ENCODE peak calls at places on chromosome 2, in four cellular contexts. S is C1 segment of cervical spinal cord, O is cerebellum, G is HT1080. A is an unnamed sample.

GRCh38 chr2:184945306-184945705 is 347.0 kb downstream of the ZNF804A start:
- DNase-seq in S (no peak), O (no peak), G (no peak), A (no peak)

GRCh38 chr2:212922701-212923100 is 228.7 kb downstream of the IKZF2 start:
- DNase-seq in G (no peak), S (no peak), O (no peak), A (no peak)

GRCh38 chr2:38823386-38823785 is 45.4 kb downstream of the GEMIN6 start:
- DNase-seq in G (no peak), O (no peak), S (no peak), A (no peak)

GRCh38 chr2:240479111-240479501 is 43.6 kb downstream of the GPC1 start:
- DNase-seq in O (no peak), G (no peak), S (no peak), A (no peak)

GRCh38 chr2:149902104-149902503 is 314.5 kb upstream of the MMADHC start:
- DNase-seq in S (no peak), O (no peak), G (peak), A (no peak)

GRCh38 chr2:176269319-176270099 is at the start of gene MTX2:
- DNase-seq in S (peak), G (peak), O (peak), A (peak)

GRCh38 chr2:33859791-33860461 is 260.8 kb upstream of the FAM98A start:
- DNase-seq in S (no peak), O (no peak), G (no peak), A (no peak)

GRCh38 chr2:132439703-132440398 is 23.2 kb downstream of the GPR39 start:
- DNase-seq in O (no peak), S (no peak), G (peak), A (no peak)

GRCh38 chr2:15733867-15734765 is 142.4 kb downstream of the DDX1 start:
- DNase-seq in O (no peak), G (no peak), S (no peak), A (no peak)

GRCh38 chr2:122255924-122256323 is 500.5 kb downstream of the TSN start:
- DNase-seq in S (no peak), O (no peak), G (peak), A (no peak)

GRCh38 chr2:149598014-149598395 is 10.4 kb upstream of the MMADHC start:
- DNase-seq in O (no peak), G (no peak), S (no peak), A (no peak)

GRCh38 chr2:77428946-77429345 is 93.2 kb downstream of the LRRTM4 start:
- DNase-seq in O (no peak), G (no peak), S (no peak), A (no peak)

GRCh38 chr2:30039101-30039500 is 107.7 kb upstream of the YPEL5 start:
- DNase-seq in S (no peak), O (no peak), G (no peak), A (no peak)

GRCh38 chr2:21467910-21468309 is 344.1 kb downstream of the TDRD15 start:
- DNase-seq in S (no peak), G (peak), O (no peak), A (no peak)

GRCh38 chr2:144751142-144751905 is 231.4 kb upstream of the ZEB2 start:
- DNase-seq in G (no peak), O (no peak), S (no peak), A (no peak)

GRCh38 chr2:3692375-3692774 is 11.0 kb upstream of the DCDC2C start:
- DNase-seq in S (no peak), G (peak), O (no peak), A (no peak)

GRCh38 chr2:152093464-152093863 is 5.4 kb downstream of the CACNB4 start:
- DNase-seq in O (peak), G (no peak), S (peak), A (no peak)

GRCh38 chr2:74921236-74921736 is 37.2 kb upstream of the POLE4 start:
- DNase-seq in G (peak), O (no peak), S (no peak), A (no peak)